ENCODE peak calls at places on chromosome 2, in seven cellular contexts. U is AG04450, S is psoas muscle, T is cardiac fibroblast, W is ovary, O is HCT116, C is body of pancreas. Z is an unnamed sample.

GRCh38 chr2:109129921-109130725 is 1.1 kb downstream of the SH3RF3 start:
- DNase-seq in C (no peak), T (no peak), O (no peak), U (no peak), W (peak; percentile 33), S (no peak), Z (no peak)

GRCh38 chr2:164756773-164757172 is 84.8 kb downstream of the COBLL1 start:
- DNase-seq in U (no peak), S (no peak), W (no peak), C (no peak), T (no peak), O (no peak), Z (no peak)

GRCh38 chr2:45813003-45813601 is 161.6 kb downstream of the PRKCE start:
- DNase-seq in T (peak; percentile 61), C (no peak), S (no peak), W (peak; percentile 30), O (no peak), U (no peak), Z (no peak)

GRCh38 chr2:240906911-240907590 is 915 bp downstream of the CROCC2 start:
- DNase-seq in T (no peak), S (no peak), W (no peak), O (no peak), C (no peak), U (no peak), Z (no peak)

GRCh38 chr2:69781321-69782248 is 39.7 kb downstream of the ANXA4 start:
- DNase-seq in C (peak; percentile 74), W (no peak), U (no peak), T (no peak), S (no peak), O (no peak), Z (peak; percentile 58)

GRCh38 chr2:141927536-141927935 is 203.3 kb downstream of the LRP1B start:
- DNase-seq in S (no peak), C (no peak), O (no peak), U (no peak), W (no peak), T (no peak), Z (no peak)

GRCh38 chr2:240551809-240552208 is 6.0 kb downstream of the ANKMY1 start:
- DNase-seq in O (no peak), W (no peak), U (no peak), C (no peak), T (no peak), S (no peak), Z (no peak)

GRCh38 chr2:207682557-207682956 is 28.9 kb upstream of the CCNYL1 start:
- DNase-seq in U (no peak), S (no peak), T (no peak), C (no peak), O (no peak), W (no peak), Z (no peak)

GRCh38 chr2:185738679-185739472 is at the start of gene FSIP2:
- DNase-seq in U (no peak), T (peak; percentile 57), C (peak; percentile 85), O (no peak), S (peak; percentile 70), W (peak; percentile 19), Z (peak; percentile 67)

GRCh38 chr2:8680931-8681760 is 710 bp upstream of the ID2 start:
- DNase-seq in T (peak; percentile 90), W (peak; percentile 70), C (peak; percentile 53), S (no peak), U (peak; percentile 65), O (peak; percentile 48), Z (no peak)

GRCh38 chr2:232292395-232293154 is 86.0 kb upstream of the ALPP start:
- DNase-seq in U (peak; percentile 20), S (no peak), W (no peak), C (peak; percentile 52), T (peak; percentile 64), O (peak; percentile 54), Z (no peak)

GRCh38 chr2:162908567-162908966 is 70.0 kb upstream of the KCNH7 start:
- DNase-seq in S (no peak), W (no peak), U (no peak), T (no peak), O (no peak), C (no peak), Z (no peak)

GRCh38 chr2:238955648-238956531 is 108.0 kb downstream of the TWIST2 start:
- DNase-seq in C (no peak), W (no peak), S (no peak), T (no peak), O (no peak), U (no peak), Z (no peak)

GRCh38 chr2:73174941-73175662 is 27.3 kb upstream of the NOTO start:
- DNase-seq in U (no peak), W (no peak), O (no peak), T (no peak), C (no peak), S (no peak), Z (no peak)
- H3K4me3 ChIP-seq in U (peak overlapping the region; percentile 36), W (peak overlapping the region; percentile 23), O (no peak overlapping the region), T (peak overlapping the region; percentile 28), C (no peak overlapping the region), S (peak overlapping the region; percentile 75), Z (no peak overlapping the region)

GRCh38 chr2:46847185-46847710 is 68.4 kb downstream of the MCFD2 start:
- DNase-seq in T (peak; percentile 99), U (peak; percentile 87), S (peak; percentile 85), W (peak; percentile 96), O (no peak), C (peak; percentile 100), Z (peak; percentile 76)
- TF ChIP-seq CTCF in T (no peak), U (peak; percentile 18), S (no peak), W (no peak), O (no peak), C (peak; percentile 10), Z (no peak)

GRCh38 chr2:195532255-195532627 is 124.8 kb upstream of the SLC39A10 start:
- DNase-seq in C (no peak), O (no peak), W (no peak), S (no peak), U (no peak), T (no peak), Z (no peak)

GRCh38 chr2:195531754-195532153 is 125.3 kb upstream of the SLC39A10 start:
- DNase-seq in U (no peak), C (no peak), S (no peak), T (peak; percentile 83), O (no peak), W (no peak), Z (no peak)

GRCh38 chr2:195532628-195533271 is 124.3 kb upstream of the SLC39A10 start:
- DNase-seq in U (no peak), W (no peak), O (no peak), C (no peak), S (no peak), T (peak; percentile 57), Z (no peak)

GRCh38 chr2:195535911-195536522 is 121.0 kb upstream of the SLC39A10 start:
- DNase-seq in O (no peak), S (no peak), T (no peak), C (no peak), U (no peak), W (no peak), Z (no peak)

GRCh38 chr2:195533771-195534642 is 123.0 kb upstream of the SLC39A10 start:
- DNase-seq in U (peak; percentile 79), O (peak; percentile 61), C (peak; percentile 32), W (no peak), S (peak; percentile 58), T (peak; percentile 88), Z (no peak)
- H3K4me3 ChIP-seq in U (peak overlapping the region; percentile 20), O (no peak overlapping the region), C (no peak overlapping the region), W (no peak overlapping the region), S (no peak overlapping the region), T (peak overlapping the region; percentile 9), Z (no peak overlapping the region)

GRCh38 chr2:201965550-201965949 is 68.1 kb upstream of the FZD7 start:
- DNase-seq in U (no peak), C (no peak), T (no peak), O (no peak), W (no peak), S (no peak), Z (no peak)
- TF ChIP-seq CTCF in U (no peak), C (no peak), T (no peak), O (peak; percentile 34), W (no peak), S (no peak), Z (peak; percentile 35)

GRCh38 chr2:181682795-181683517 is 2.6 kb upstream of the NEUROD1 start:
- DNase-seq in O (no peak), U (no peak), S (no peak), W (no peak), T (no peak), C (no peak), Z (no peak)
- H3K4me3 ChIP-seq in O (no peak overlapping the region), U (no peak overlapping the region), S (no peak overlapping the region), W (no peak overlapping the region), T (no peak overlapping the region), C (no peak overlapping the region), Z (no peak overlapping the region)

Z was measured in LNCaP clone FGC.